ENCODE peak calls at places on chromosomes 3 and 15, in four cellular contexts. K is NCI-H748 treated with DMSO at 0.1 percent for 48 hours, F is iPS DF 19.7, O is MCF 10A. P is an unnamed sample.

GRCh38 chr3:108021533-108021932 is 69.3 kb downstream of the CD47 start:
- DNase-seq in K (no peak), F (no peak), O (no peak), P (no peak)

GRCh38 chr3:47342156-47342555 is 38.7 kb upstream of the PTPN23 start:
- DNase-seq in O (no peak), F (no peak), K (no peak), P (no peak)

GRCh38 chr3:58052373-58053273 is 44.4 kb downstream of the FLNB start:
- DNase-seq in F (no peak), K (no peak), O (peak; percentile 97), P (no peak)

GRCh38 chr15:66803182-66803729 is 101.2 kb downstream of the SMAD6 start:
- DNase-seq in F (peak; percentile 25), O (peak; percentile 97), K (no peak), P (no peak)

GRCh38 chr3:28495301-28495700 is 146.7 kb upstream of the AZI2 start:
- DNase-seq in F (no peak), O (no peak), K (no peak), P (no peak)

GRCh38 chr15:100615801-100616200 is 13.4 kb downstream of the ASB7 start:
- DNase-seq in F (no peak), K (no peak), O (no peak), P (no peak)

GRCh38 chr3:70947584-70947983 is 635.1 kb upstream of the MDFIC2 start:
- DNase-seq in F (no peak), O (peak; percentile 3), K (no peak), P (no peak)

GRCh38 chr15:22989576-22990477 is 9.7 kb upstream of the CYFIP1 start:
- DNase-seq in F (no peak), K (no peak), O (peak; percentile 14), P (no peak)

GRCh38 chr3:3053974-3054373 is 56.2 kb downstream of the IL5RA start:
- DNase-seq in K (no peak), O (no peak), F (no peak), P (no peak)

GRCh38 chr15:25892126-25892525 is 29.0 kb upstream of the ATP10A start:
- DNase-seq in F (no peak), K (no peak), O (no peak), P (no peak)

GRCh38 chr15:84983299-84983698 is 1.6 kb downstream of the PDE8A start:
- DNase-seq in K (no peak), F (no peak), O (no peak), P (no peak)

GRCh38 chr3:33438871-33439270 is 1.3 kb downstream of the UBP1 start:
- DNase-seq in K (no peak), F (no peak), O (peak; percentile 27), P (no peak)

GRCh38 chr15:78840661-78841060 is 29.4 kb upstream of the ADAMTS7 start:
- DNase-seq in O (no peak), F (no peak), K (no peak), P (no peak)

P was measured in NCI-H510A treated with DMSO at 0.1 percent for 48 hours.